ENCODE peak calls at places on chromosome 5, in four cellular contexts. S is lung, J is GM13976, M is tibial nerve. H is an unnamed sample.

GRCh38 chr5:123289210-123289609 is 134.0 kb downstream of the CEP120 start:
- DNase-seq in S (no peak), J (no peak), M (no peak), H (no peak)

GRCh38 chr5:154202379-154203260 is 12.1 kb downstream of the GALNT10 start:
- DNase-seq in S (no peak), J (peak; percentile 80), M (no peak), H (peak; percentile 75)

GRCh38 chr5:42894057-42894456 is 82.4 kb upstream of the SELENOP start:
- DNase-seq in S (no peak), J (no peak), M (no peak), H (no peak)

GRCh38 chr5:19891658-19892057 is 96.3 kb downstream of the CDH18 start:
- DNase-seq in S (no peak), J (no peak), M (no peak), H (no peak)

GRCh38 chr5:1807479-1808185 is 6.4 kb downstream of the NDUFS6 start:
- DNase-seq in S (no peak), J (no peak), M (no peak), H (no peak)

GRCh38 chr5:15385037-15385436 is 114.9 kb upstream of the FBXL7 start:
- DNase-seq in S (no peak), J (no peak), M (no peak), H (no peak)

GRCh38 chr5:63916786-63917185 is 45.5 kb downstream of the HTR1A start:
- DNase-seq in S (no peak), J (no peak), M (no peak), H (no peak)

GRCh38 chr5:113047733-113048652 is 71.4 kb downstream of the DCP2 start:
- DNase-seq in S (no peak), J (peak; percentile 45), M (no peak), H (peak; percentile 44)

GRCh38 chr5:57117601-57118000 is 56.3 kb upstream of the GPBP1 start:
- DNase-seq in S (no peak), J (no peak), M (no peak), H (no peak)

DNA sequence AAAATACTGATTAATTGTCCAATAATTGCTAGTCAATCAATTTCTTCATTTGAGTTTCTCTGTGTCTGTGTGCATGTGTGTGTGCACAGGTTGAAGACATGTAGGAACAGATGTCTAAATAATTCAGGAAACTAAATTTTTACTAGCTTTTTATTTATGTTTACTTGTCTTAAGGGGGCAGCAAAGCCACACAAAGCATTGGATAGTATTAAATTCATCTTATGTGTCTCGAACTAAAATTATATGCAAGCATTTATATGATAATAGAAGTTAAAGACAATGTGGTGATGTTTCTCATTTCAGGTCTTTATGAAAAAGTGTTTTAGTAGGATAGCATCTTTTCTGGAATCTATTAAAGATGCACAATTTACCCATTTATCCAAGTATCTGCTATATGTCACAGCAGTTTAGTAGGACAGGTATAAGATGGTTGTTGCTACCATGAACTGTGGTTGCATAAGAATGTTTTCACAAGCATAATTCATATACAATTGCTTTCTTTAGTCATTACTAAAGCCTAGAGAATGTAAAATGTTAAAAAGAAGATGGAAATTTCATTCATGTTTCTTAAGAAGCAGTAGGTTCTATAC is 784.6 kb upstream of the NUDT12 start:
- DNase-seq in S (no peak), J (no peak), M (no peak), H (no peak)
- TF ChIP-seq CTCF in S (no peak), J (no peak), M (no peak), H (peak; percentile 28)

DNA sequence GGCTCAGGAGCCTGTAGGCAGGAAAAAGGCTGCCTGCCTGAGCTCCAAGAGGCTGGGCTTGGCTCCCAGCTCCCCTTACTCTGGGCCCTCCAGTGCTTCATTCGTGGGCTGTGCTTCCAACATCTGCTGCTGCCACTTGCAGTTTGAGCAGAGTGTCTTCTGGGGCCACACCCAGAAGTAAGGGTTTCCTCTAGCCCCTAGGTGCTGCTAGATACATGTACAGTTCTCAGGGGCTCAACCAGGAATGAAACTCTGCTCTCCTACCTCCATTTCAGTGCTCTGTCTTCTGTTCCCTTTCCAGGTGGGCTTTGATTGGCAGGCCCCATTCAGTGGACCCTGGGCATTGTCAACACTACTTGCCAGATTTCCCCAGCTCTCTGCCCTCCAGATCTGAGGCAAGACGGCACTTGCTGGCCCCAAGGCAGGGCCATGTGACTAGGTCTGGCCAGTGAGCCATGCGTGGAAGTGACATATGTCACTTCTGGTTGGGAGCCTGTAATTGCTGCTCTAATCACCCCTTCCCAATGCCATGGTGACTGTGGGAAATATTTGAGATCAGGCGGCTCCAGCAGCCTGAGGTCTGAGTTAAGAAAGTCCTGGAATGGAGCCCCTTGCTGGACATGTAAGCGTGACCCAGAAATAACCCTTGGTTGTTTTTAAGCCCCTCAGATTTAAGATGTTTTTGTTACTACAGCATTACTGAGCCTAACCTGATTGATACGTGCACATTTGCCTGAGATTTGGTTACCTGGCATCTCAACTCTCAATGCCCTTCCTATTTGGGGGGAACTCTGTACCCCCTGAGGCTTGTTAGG is 9.4 kb upstream of the BOD1 start:
- DNase-seq in S (no peak), J (peak; percentile 49), M (no peak), H (peak; percentile 36)
- TF ChIP-seq CTCF in S (no peak), J (peak; percentile 50), M (no peak), H (peak; percentile 61)

GRCh38 chr5:96113170-96113939 is 151.7 kb upstream of the ELL2 start:
- DNase-seq in S (no peak), J (no peak), M (no peak), H (no peak)

GRCh38 chr5:96110289-96110688 is 148.6 kb upstream of the ELL2 start:
- DNase-seq in S (no peak), J (no peak), M (no peak), H (no peak)

GRCh38 chr5:96112703-96113102 is 151.1 kb upstream of the ELL2 start:
- DNase-seq in S (no peak), J (no peak), M (no peak), H (no peak)

GRCh38 chr5:96111080-96111756 is 149.6 kb upstream of the ELL2 start:
- DNase-seq in S (no peak), J (no peak), M (no peak), H (no peak)

GRCh38 chr5:96112123-96112670 is 150.5 kb upstream of the ELL2 start:
- DNase-seq in S (no peak), J (no peak), M (no peak), H (no peak)
- TF ChIP-seq CTCF in S (no peak), J (no peak), M (no peak), H (no peak)

GRCh38 chr5:10612251-10612650 is 48.4 kb downstream of the ANKRD33B start:
- DNase-seq in S (no peak), J (no peak), M (no peak), H (no peak)
- TF ChIP-seq CTCF in S (no peak), J (no peak), M (no peak), H (peak; percentile 1)